ENCODE peak calls at places on chromosome 10, in five cellular contexts. P is effector CD8-positive, alpha-beta T cell; U is T-helper 9 cell; C is NCI-H226; T is mucosa of gallbladder. F is an unnamed sample.
A peak's percentile ranks its signal among the peaks of the same experiment; 100 is the strongest.

GRCh38 chr10:44973323-44974081 is 5.1 kb downstream of the DEPP1 start:
- DNase-seq in C (no peak), P (no peak), T (no peak), U (no peak), F (no peak)

GRCh38 chr10:115948415-115948814 is 324.6 kb downstream of the GFRA1 start:
- DNase-seq in U (no peak), P (no peak), T (no peak), C (no peak), F (no peak)

GRCh38 chr10:77643795-77644468 is 6.3 kb upstream of the KCNMA1 start:
- DNase-seq in U (no peak), P (no peak), C (peak; percentile 38), T (peak; percentile 37), F (peak; percentile 45)

GRCh38 chr10:90321132-90321816 is 536.6 kb downstream of the HTR7 start:
- DNase-seq in P (no peak), T (no peak), C (peak; percentile 42), U (no peak), F (peak; percentile 42)

GRCh38 chr10:52997007-52997406 is 224.4 kb upstream of the MBL2 start:
- DNase-seq in C (no peak), U (no peak), P (no peak), T (no peak), F (no peak)

GRCh38 chr10:21125471-21126228 is 228.5 kb upstream of the NEBL start:
- DNase-seq in T (no peak), C (no peak), U (no peak), P (no peak), F (no peak)

GRCh38 chr10:5355762-5356478 is 8.8 kb upstream of the UCN3 start:
- DNase-seq in U (no peak), C (no peak), T (no peak), P (no peak), F (peak; percentile 4)

GRCh38 chr10:10777723-10778122 is 239.9 kb upstream of the CELF2 start:
- DNase-seq in P (no peak), C (no peak), U (no peak), T (no peak), F (no peak)

GRCh38 chr10:127527891-127528290 is 21.2 kb upstream of the NPS start:
- DNase-seq in P (no peak), U (no peak), C (no peak), T (no peak), F (no peak)

GRCh38 chr10:23081891-23082290 is 13.5 kb upstream of the MSRB2 start:
- DNase-seq in T (no peak), P (no peak), C (peak; percentile 6), U (no peak), F (peak; percentile 17)

GRCh38 chr10:104937528-104937927 is 296.4 kb downstream of the SORCS3 start:
- DNase-seq in U (no peak), C (no peak), P (no peak), T (peak; percentile 64), F (peak; percentile 6)

GRCh38 chr10:43292745-43293676 is 26.1 kb upstream of the RASGEF1A start:
- DNase-seq in T (peak; percentile 57), C (peak; percentile 36), P (no peak), U (peak; percentile 18), F (peak; percentile 23)

GRCh38 chr10:52484426-52485065 is 170.5 kb downstream of the DKK1 start:
- DNase-seq in T (no peak), U (no peak), C (no peak), P (no peak), F (no peak)

GRCh38 chr10:111137587-111137986 is 60.8 kb downstream of the ADRA2A start:
- DNase-seq in P (no peak), U (no peak), T (peak; percentile 85), C (no peak), F (no peak)

GRCh38 chr10:11208243-11208642 is 190.6 kb downstream of the CELF2 start:
- DNase-seq in T (no peak), U (no peak), P (no peak), C (no peak), F (no peak)

GRCh38 chr10:7436490-7437100 is 25.8 kb upstream of the SFMBT2 start:
- DNase-seq in C (no peak), P (no peak), U (no peak), T (no peak), F (no peak)

GRCh38 chr10:78556700-78557432 is 511.9 kb upstream of the ZMIZ1 start:
- DNase-seq in C (no peak), U (no peak), P (no peak), T (no peak), F (no peak)

GRCh38 chr10:104268691-104269645 is at the start of gene GSTO2:
- DNase-seq in P (peak; percentile 96), U (peak; percentile 96), T (peak; percentile 99), C (peak; percentile 99), F (peak; percentile 97)

GRCh38 chr10:59830601-59831259 is 75.6 kb downstream of the CCDC6 start:
- DNase-seq in C (no peak), U (no peak), P (no peak), T (peak; percentile 39), F (no peak)

GRCh38 chr10:54904833-54905232 is 103.8 kb upstream of the PCDH15 start:
- DNase-seq in P (no peak), U (no peak), T (no peak), C (no peak), F (no peak)

GRCh38 chr10:85319826-85320225 is 991.4 kb downstream of the CCSER2 start:
- DNase-seq in U (no peak), T (no peak), C (no peak), P (no peak), F (no peak)

GRCh38 chr10:11450427-11450826 is 161.0 kb downstream of the USP6NL start:
- DNase-seq in U (no peak), T (no peak), P (no peak), C (no peak), F (no peak)

GRCh38 chr10:84395581-84395980 is 67.2 kb downstream of the CCSER2 start:
- DNase-seq in T (no peak), C (peak; percentile 67), P (no peak), U (no peak), F (no peak)

GRCh38 chr10:28139138-28139537 is 140.3 kb upstream of the ODAD2 start:
- DNase-seq in T (no peak), U (no peak), C (peak; percentile 75), P (no peak), F (no peak)

GRCh38 chr10:29096303-29096824 is 192.5 kb upstream of the LYZL1 start:
- DNase-seq in T (no peak), C (no peak), U (no peak), P (no peak), F (no peak)

GRCh38 chr10:132706701-132707100 is 79.2 kb downstream of the NKX6-2 start:
- DNase-seq in T (no peak), C (no peak), P (no peak), U (no peak), F (no peak)

GRCh38 chr10:95327367-95327766 is 36.6 kb upstream of the PDLIM1 start:
- DNase-seq in T (no peak), P (no peak), C (no peak), U (no peak), F (peak; percentile 69)

GRCh38 chr10:43928425-43928968 is 279.8 kb upstream of the ZNF32 start:
- DNase-seq in T (no peak), P (no peak), C (no peak), U (no peak), F (no peak)

GRCh38 chr10:42989481-42989921 is 87.4 kb upstream of the RET start:
- DNase-seq in C (no peak), U (no peak), P (no peak), T (no peak), F (no peak)

GRCh38 chr10:100043796-100044195 is 34.0 kb upstream of the DNMBP start:
- DNase-seq in P (no peak), C (peak; percentile 26), U (no peak), T (no peak), F (peak; percentile 75)

GRCh38 chr10:110425684-110426293 is 71.9 kb upstream of the DUSP5 start:
- DNase-seq in P (no peak), C (peak; percentile 50), T (no peak), U (no peak), F (no peak)

GRCh38 chr10:132856869-132857524 is 71.0 kb upstream of the NKX6-2 start:
- DNase-seq in T (no peak), C (no peak), P (no peak), U (no peak), F (no peak)

GRCh38 chr10:70985824-70986336 is 97.5 kb upstream of the PCBD1 start:
- DNase-seq in P (no peak), U (no peak), T (no peak), C (no peak), F (peak; percentile 20)

GRCh38 chr10:29714096-29714874 is 79.5 kb upstream of the SVIL start:
- DNase-seq in U (no peak), C (peak; percentile 69), T (no peak), P (no peak), F (peak; percentile 90)

GRCh38 chr10:55852850-55853249 is 508.2 kb downstream of the ZWINT start:
- DNase-seq in P (no peak), U (no peak), T (no peak), C (no peak), F (no peak)

GRCh38 chr10:98272245-98272644 is 4.3 kb upstream of the LOXL4 start:
- DNase-seq in U (no peak), P (no peak), T (no peak), C (no peak), F (no peak)

GRCh38 chr10:119428789-119429188 is 113.7 kb downstream of the RGS10 start:
- DNase-seq in C (no peak), P (no peak), U (no peak), T (no peak), F (no peak)

GRCh38 chr10:119776536-119776935 is 50.7 kb downstream of the INPP5F start:
- DNase-seq in P (no peak), T (no peak), U (no peak), C (no peak), F (no peak)